ENCODE peak calls at places on chromosomes 7 and 10, in six cellular contexts. F, C, B, P, V and H are unnamed samples.

GRCh38 chr10:72935358-72935757 is 19.2 kb downstream of the PLA2G12B start:
- DNase-seq in V (no peak), C (no peak), F (no peak), B (no peak), P (no peak), H (no peak)

GRCh38 chr10:59177031-59177861 is 803 bp downstream of the PHYHIPL start:
- DNase-seq in C (peak; percentile 79), P (peak; percentile 75), F (no peak), V (no peak), B (no peak), H (no peak)

GRCh38 chr7:147193476-147193875 is 1076.9 kb downstream of the CNTNAP2 start:
- DNase-seq in F (no peak), C (no peak), V (no peak), B (no peak), P (no peak), H (no peak)

GRCh38 chr7:22651534-22652243 is 75.3 kb upstream of the IL6 start:
- DNase-seq in V (no peak), B (no peak), P (no peak), F (no peak), C (no peak), H (no peak)

GRCh38 chr7:47941136-47941844 is 7.0 kb downstream of the PKD1L1 start:
- DNase-seq in V (no peak), B (no peak), P (no peak), C (peak; percentile 82), F (no peak), H (no peak)

GRCh38 chr7:73734619-73735525 is 3.7 kb downstream of the ABHD11 start:
- DNase-seq in V (peak; percentile 43), B (peak; percentile 88), C (peak; percentile 90), F (peak; percentile 68), P (peak; percentile 90), H (peak; percentile 69)

GRCh38 chr10:89785095-89785494 is 83.7 kb downstream of the KIF20B start:
- DNase-seq in C (no peak), B (no peak), P (no peak), F (no peak), V (no peak), H (no peak)

GRCh38 chr7:100472854-100473499 is 6.0 kb downstream of the TSC22D4 start:
- DNase-seq in C (peak; percentile 24), B (no peak), P (no peak), F (peak; percentile 45), V (peak; percentile 45), H (no peak)

GRCh38 chr10:91366687-91367086 is 43.5 kb upstream of the HECTD2 start:
- DNase-seq in B (no peak), P (no peak), C (no peak), V (no peak), F (no peak), H (no peak)

GRCh38 chr7:141649137-141649864 is 52.7 kb downstream of the DENND11 start:
- DNase-seq in B (no peak), F (no peak), V (no peak), C (peak; percentile 76), P (no peak), H (no peak)

GRCh38 chr7:45980181-45980905 is 59.3 kb upstream of the IGFBP3 start:
- DNase-seq in V (no peak), C (peak; percentile 49), P (no peak), B (no peak), F (no peak), H (no peak)

GRCh38 chr7:45978010-45978681 is 57.1 kb upstream of the IGFBP3 start:
- DNase-seq in P (peak; percentile 88), F (no peak), V (no peak), C (peak; percentile 94), B (no peak), H (no peak)

GRCh38 chr7:45977256-45977655 is 56.2 kb upstream of the IGFBP3 start:
- DNase-seq in P (no peak), C (no peak), F (no peak), V (no peak), B (no peak), H (no peak)

GRCh38 chr7:45979275-45980180 is 58.5 kb upstream of the IGFBP3 start:
- DNase-seq in F (no peak), C (no peak), V (no peak), B (no peak), P (no peak), H (no peak)

GRCh38 chr7:45978731-45979211 is 57.7 kb upstream of the IGFBP3 start:
- DNase-seq in V (no peak), C (peak; percentile 35), B (no peak), P (no peak), F (no peak), H (no peak)
- H3K4me3 ChIP-seq in V (no peak overlapping the region), C (peak overlapping the region; percentile 64), B (no peak overlapping the region), P (no peak overlapping the region), F (no peak overlapping the region), H (no peak overlapping the region)

GRCh38 chr7:42964293-42964692 is 32.1 kb downstream of the MRPL32 start:
- DNase-seq in P (no peak), V (no peak), C (no peak), F (no peak), B (no peak), H (no peak)

GRCh38 chr7:42964849-42965805 is 33.0 kb downstream of the MRPL32 start:
- DNase-seq in F (no peak), B (no peak), V (peak; percentile 22), C (peak; percentile 22), P (no peak), H (no peak)

GRCh38 chr7:42961182-42961581 is 29.0 kb downstream of the MRPL32 start:
- DNase-seq in P (no peak), C (no peak), V (no peak), B (no peak), F (no peak), H (no peak)

GRCh38 chr7:42959549-42959948 is 27.4 kb downstream of the MRPL32 start:
- DNase-seq in V (no peak), F (no peak), P (no peak), C (no peak), B (no peak), H (no peak)

GRCh38 chr7:42960762-42961161 is 28.6 kb downstream of the MRPL32 start:
- DNase-seq in C (no peak), B (no peak), P (no peak), V (no peak), F (no peak), H (no peak)
- H3K4me1 ChIP-seq in C (peaks cover 21% of the 10 kb centered on the region), B (no peaks in the 10 kb centered on the region), P (no peaks in the 10 kb centered on the region), V (peaks cover 15% of the 10 kb centered on the region), F (no peaks in the 10 kb centered on the region), H (no peaks in the 10 kb centered on the region)

DNA sequence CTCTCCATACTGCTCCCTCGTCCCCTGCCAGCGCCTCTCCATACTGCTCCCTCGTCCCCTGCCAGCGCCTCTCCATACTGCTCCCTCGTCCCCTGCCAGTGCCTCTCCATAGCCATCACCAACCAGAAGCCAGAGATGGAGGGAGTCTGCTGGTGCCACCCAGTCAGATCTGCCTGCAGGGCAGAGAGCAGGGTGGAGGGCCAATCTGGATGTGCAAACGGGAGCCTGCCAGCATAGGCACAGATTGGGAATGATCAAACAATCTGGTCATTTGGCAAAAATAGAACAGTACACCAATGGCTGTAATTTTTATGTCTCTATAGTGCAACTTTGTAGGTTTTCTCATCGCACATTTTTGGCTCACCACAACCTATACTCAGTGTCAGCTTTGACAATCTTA is 76.9 kb upstream of the LRRC4 start:
- DNase-seq in P (no peak), F (no peak), V (no peak), C (no peak), B (no peak), H (no peak)
- H3K4me3 ChIP-seq in P (no peak overlapping the region), F (no peak overlapping the region), V (no peak overlapping the region), C (no peak overlapping the region), B (peak overlapping the region; percentile 28), H (no peak overlapping the region)

GRCh38 chr7:1228535-1229333 is 3.9 kb upstream of the UNCX start:
- DNase-seq in V (no peak), B (no peak), C (no peak), F (no peak), P (no peak), H (no peak)

GRCh38 chr7:1229956-1230355 is 2.7 kb upstream of the UNCX start:
- DNase-seq in C (no peak), B (no peak), V (no peak), F (no peak), P (no peak), H (no peak)

GRCh38 chr7:1227814-1228534 is 4.7 kb upstream of the UNCX start:
- DNase-seq in P (no peak), F (no peak), B (no peak), C (no peak), V (no peak), H (no peak)

GRCh38 chr7:1230411-1231213 is 2.1 kb upstream of the UNCX start:
- DNase-seq in P (no peak), B (no peak), C (no peak), F (no peak), V (no peak), H (no peak)

GRCh38 chr7:1229334-1229935 is 3.2 kb upstream of the UNCX start:
- DNase-seq in V (no peak), B (no peak), F (no peak), C (no peak), P (no peak), H (no peak)
- H3K4me1 ChIP-seq in V (peaks cover 32% of the 10 kb centered on the region), B (no peaks in the 10 kb centered on the region), F (no peaks in the 10 kb centered on the region), C (no peaks in the 10 kb centered on the region), P (peaks cover 3% of the 10 kb centered on the region), H (peaks cover 3% of the 10 kb centered on the region)

DNA sequence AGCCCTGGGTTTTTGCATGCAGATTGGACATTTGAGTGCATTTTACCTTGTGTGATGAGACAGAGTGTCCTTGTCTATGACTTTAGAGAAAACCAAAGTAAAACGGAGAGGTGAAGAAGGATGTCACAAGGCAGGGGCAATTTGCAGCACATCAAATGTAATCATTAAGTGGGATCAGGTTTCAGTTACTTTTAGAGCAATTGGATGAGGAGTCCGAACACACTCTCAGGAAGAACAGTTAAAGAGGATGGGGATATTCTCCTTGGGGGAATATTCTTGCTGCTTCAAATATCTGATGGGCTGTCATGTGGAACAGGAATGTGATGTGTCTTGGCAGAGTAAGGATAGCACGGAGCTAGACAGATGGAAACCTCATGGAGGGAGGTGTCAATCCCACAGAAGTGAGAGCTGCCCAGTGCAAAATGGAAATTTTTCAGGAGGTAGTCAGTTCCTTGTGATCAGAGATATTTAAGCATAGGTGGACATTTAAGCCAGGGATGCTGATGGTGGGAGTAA is 765 bp downstream of the RAB19 start:
- DNase-seq in C (peak; percentile 52), P (no peak), B (no peak), F (no peak), V (no peak), H (no peak)
- H3K4me3 ChIP-seq in C (peak overlapping the region; percentile 64), P (peak overlapping the region; percentile 13), B (peak overlapping the region; percentile 85), F (peak overlapping the region; percentile 50), V (no peak overlapping the region), H (peak overlapping the region; percentile 76)

DNA sequence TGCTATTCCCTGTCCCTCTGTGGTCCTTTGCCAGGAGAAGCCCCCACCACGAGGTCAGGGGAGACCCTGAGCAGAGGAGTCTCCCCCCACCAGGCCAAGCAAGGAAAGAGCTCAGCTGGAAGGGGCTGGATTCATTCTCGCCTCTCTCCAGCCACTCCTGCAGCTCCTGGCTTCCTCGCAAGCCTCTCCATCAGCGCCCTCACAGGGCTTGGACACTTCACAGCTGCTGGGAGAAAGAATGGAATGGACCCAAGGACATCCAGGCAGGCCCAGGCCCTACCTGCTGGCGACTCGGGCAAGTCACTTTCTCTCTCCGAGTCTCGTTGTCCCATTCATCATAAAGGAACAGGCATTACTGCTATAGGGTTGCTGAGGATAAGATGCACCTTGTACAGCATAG is 22.6 kb downstream of the IMPDH1 start:
- DNase-seq in B (no peak), V (no peak), C (no peak), F (no peak), P (no peak), H (no peak)
- H3K4me1 ChIP-seq in B (no peaks in the 10 kb centered on the region), V (peaks cover 9% of the 10 kb centered on the region), C (no peaks in the 10 kb centered on the region), F (no peaks in the 10 kb centered on the region), P (no peaks in the 10 kb centered on the region), H (no peaks in the 10 kb centered on the region)